ENCODE peak calls at places on chromosomes 13 and 19, in four cellular contexts. N is astrocyte, L is SK-N-MC, M is GM23338. X is an unnamed sample.

GRCh38 chr13:74288361-74288911 is 154.2 kb upstream of the KLF12 start:
- DNase-seq in N (peak; percentile 20), L (no peak), M (peak; percentile 46), X (no peak)

GRCh38 chr13:20702945-20703784 is at the start of gene IL17D:
- DNase-seq in N (no peak), L (no peak), M (peak; percentile 48), X (no peak)

GRCh38 chr13:114151031-114151430 is 18.6 kb upstream of the RASA3 start:
- DNase-seq in N (no peak), L (no peak), M (no peak), X (no peak)

GRCh38 chr13:73677041-73677589 is 457.1 kb downstream of the KLF12 start:
- DNase-seq in N (peak; percentile 80), L (peak; percentile 51), M (no peak), X (no peak)

GRCh38 chr19:616732-617526 is 16.4 kb downstream of the POLRMT start:
- DNase-seq in N (no peak), L (no peak), M (no peak), X (no peak)

GRCh38 chr13:52599853-52600603 is 42.2 kb upstream of the HNRNPA1L2 start:
- DNase-seq in N (peak; percentile 18), L (no peak), M (peak; percentile 75), X (no peak)

GRCh38 chr13:50631041-50631440 is 212.5 kb downstream of the DLEU7 start:
- DNase-seq in N (no peak), L (no peak), M (no peak), X (no peak)

GRCh38 chr13:114019367-114019766 is 45.5 kb upstream of the C13orf46 start:
- DNase-seq in N (no peak), L (no peak), M (peak; percentile 47), X (no peak)

GRCh38 chr13:108272333-108272732 is 2.8 kb downstream of the TNFSF13B start:
- DNase-seq in N (no peak), L (no peak), M (no peak), X (no peak)

GRCh38 chr13:66210677-66211076 is 1019.5 kb downstream of the PCDH9 start:
- DNase-seq in N (peak; percentile 98), L (no peak), M (no peak), X (no peak)

GRCh38 chr13:32208860-32209259 is 106.3 kb downstream of the ZAR1L start:
- DNase-seq in N (no peak), L (no peak), M (no peak), X (no peak)

GRCh38 chr19:7550987-7551761 is 15.7 kb downstream of the PNPLA6 start:
- DNase-seq in N (no peak), L (no peak), M (peak; percentile 100), X (peak; percentile 77)

GRCh38 chr19:48962029-48962848 is 2.9 kb upstream of the FTL start:
- DNase-seq in N (no peak), L (no peak), M (peak; percentile 59), X (no peak)

GRCh38 chr13:95536629-95537241 is 15.8 kb upstream of the CLDN10 start:
- DNase-seq in N (no peak), L (peak; percentile 8), M (peak; percentile 45), X (no peak)

GRCh38 chr13:40798380-40798779 is 9.0 kb downstream of the SLC25A15 start:
- DNase-seq in N (no peak), L (no peak), M (no peak), X (no peak)

GRCh38 chr19:47479701-47480503 is 4.1 kb downstream of the KPTN start:
- DNase-seq in N (no peak), L (no peak), M (peak; percentile 87), X (no peak)

GRCh38 chr19:46745521-46746280 is at the start of gene FKRP:
- DNase-seq in N (no peak), L (no peak), M (peak; percentile 56), X (no peak)

GRCh38 chr13:112510002-112510780 is 77.8 kb downstream of the TUBGCP3 start:
- DNase-seq in N (peak; percentile 58), L (no peak), M (peak; percentile 95), X (peak; percentile 18)

GRCh38 chr19:55345818-55346724 is 6.4 kb downstream of the KMT5C start:
- DNase-seq in N (no peak), L (no peak), M (no peak), X (peak; percentile 61)

GRCh38 chr19:55196803-55197202 is 12.5 kb downstream of the PTPRH start:
- DNase-seq in N (no peak), L (no peak), M (peak; percentile 67), X (no peak)

GRCh38 chr19:4732680-4733114 is 9.1 kb upstream of the DPP9 start:
- DNase-seq in N (no peak), L (no peak), M (peak; percentile 91), X (peak; percentile 60)

GRCh38 chr19:49315111-49315510 is 9.9 kb downstream of the SLC6A16 start:
- DNase-seq in N (no peak), L (no peak), M (no peak), X (no peak)

GRCh38 chr19:46990998-46991676 is 28.5 kb upstream of the NPAS1 start:
- DNase-seq in N (peak; percentile 52), L (peak; percentile 80), M (peak; percentile 97), X (peak; percentile 94)

GRCh38 chr13:32385369-32385768 is 42.6 kb downstream of the N4BP2L1 start:
- DNase-seq in N (no peak), L (no peak), M (no peak), X (no peak)

GRCh38 chr19:12800873-12801465 is 631 bp downstream of the PRDX2 start:
- DNase-seq in N (no peak), L (no peak), M (peak; percentile 69), X (peak; percentile 76)

GRCh38 chr19:33639034-33639681 is 17.4 kb downstream of the CHST8 start:
- DNase-seq in N (no peak), L (no peak), M (no peak), X (no peak)

GRCh38 chr19:27776524-27776923 is 1436.4 kb downstream of the UQCRFS1 start:
- DNase-seq in N (no peak), L (no peak), M (no peak), X (no peak)

GRCh38 chr13:64704121-64704520 is 2526.0 kb downstream of the PCDH9 start:
- DNase-seq in N (no peak), L (no peak), M (no peak), X (no peak)

GRCh38 chr13:40974460-40975407 is 44.4 kb downstream of the ELF1 start:
- DNase-seq in N (peak; percentile 40), L (no peak), M (peak; percentile 78), X (peak; percentile 30)

GRCh38 chr13:43664700-43665191 is 122.0 kb downstream of the ENOX1 start:
- DNase-seq in N (peak; percentile 57), L (no peak), M (peak; percentile 21), X (peak; percentile 4)

GRCh38 chr19:40266111-40266510 is 19.0 kb downstream of the AKT2 start:
- DNase-seq in N (no peak), L (no peak), M (no peak), X (peak; percentile 65)
- H3K27ac ChIP-seq in N (no peak overlapping the region), L (no peak overlapping the region), M (no peak overlapping the region), X (peak overlapping the region; percentile 57)

GRCh38 chr13:91764527-91764926 is 366.1 kb downstream of the GPC5 start:
- DNase-seq in N (no peak), L (no peak), M (no peak), X (no peak)
- H3K36me3 ChIP-seq in N (no peaks in the 10 kb centered on the region), L (no peaks in the 10 kb centered on the region), M (no peaks in the 10 kb centered on the region), X (no peaks in the 10 kb centered on the region)

DNA sequence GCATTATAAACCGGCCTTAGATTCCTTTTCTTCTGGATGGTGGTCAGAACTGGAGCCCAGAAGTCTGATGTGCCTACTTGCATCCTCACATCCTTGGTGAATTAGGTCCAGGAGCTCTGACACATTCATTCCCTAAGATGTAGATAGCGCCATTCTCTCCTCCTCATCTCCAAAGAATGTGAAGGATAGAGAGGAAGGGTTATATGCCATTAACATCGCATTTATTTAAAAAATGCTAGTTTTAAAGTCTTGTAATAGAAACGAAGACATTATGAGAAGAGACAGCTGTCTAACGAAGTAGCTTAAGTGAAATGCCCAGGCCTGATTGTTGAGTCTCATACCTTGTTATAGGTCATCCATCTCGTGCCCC is 9.7 kb downstream of the MBNL2 start:
- DNase-seq in N (peak; percentile 79), L (no peak), M (no peak), X (no peak)
- H3K27ac ChIP-seq in N (peak overlapping the region; percentile 40), L (no peak overlapping the region), M (no peak overlapping the region), X (no peak overlapping the region)

GRCh38 chr19:41263850-41264580 is at the start of gene HNRNPUL1:
- DNase-seq in N (peak; percentile 100), L (peak; percentile 100), M (peak; percentile 100), X (peak; percentile 100)

GRCh38 chr19:41261474-41262190 is 2.5 kb upstream of the HNRNPUL1 start:
- DNase-seq in N (no peak), L (no peak), M (no peak), X (peak; percentile 12)

GRCh38 chr19:41263042-41263849 is 926 bp upstream of the HNRNPUL1 start:
- DNase-seq in N (peak; percentile 81), L (no peak), M (peak; percentile 33), X (peak; percentile 90)

GRCh38 chr19:41265376-41266153 is 1.4 kb downstream of the HNRNPUL1 start:
- DNase-seq in N (peak; percentile 13), L (no peak), M (peak; percentile 11), X (peak; percentile 35)

DNA sequence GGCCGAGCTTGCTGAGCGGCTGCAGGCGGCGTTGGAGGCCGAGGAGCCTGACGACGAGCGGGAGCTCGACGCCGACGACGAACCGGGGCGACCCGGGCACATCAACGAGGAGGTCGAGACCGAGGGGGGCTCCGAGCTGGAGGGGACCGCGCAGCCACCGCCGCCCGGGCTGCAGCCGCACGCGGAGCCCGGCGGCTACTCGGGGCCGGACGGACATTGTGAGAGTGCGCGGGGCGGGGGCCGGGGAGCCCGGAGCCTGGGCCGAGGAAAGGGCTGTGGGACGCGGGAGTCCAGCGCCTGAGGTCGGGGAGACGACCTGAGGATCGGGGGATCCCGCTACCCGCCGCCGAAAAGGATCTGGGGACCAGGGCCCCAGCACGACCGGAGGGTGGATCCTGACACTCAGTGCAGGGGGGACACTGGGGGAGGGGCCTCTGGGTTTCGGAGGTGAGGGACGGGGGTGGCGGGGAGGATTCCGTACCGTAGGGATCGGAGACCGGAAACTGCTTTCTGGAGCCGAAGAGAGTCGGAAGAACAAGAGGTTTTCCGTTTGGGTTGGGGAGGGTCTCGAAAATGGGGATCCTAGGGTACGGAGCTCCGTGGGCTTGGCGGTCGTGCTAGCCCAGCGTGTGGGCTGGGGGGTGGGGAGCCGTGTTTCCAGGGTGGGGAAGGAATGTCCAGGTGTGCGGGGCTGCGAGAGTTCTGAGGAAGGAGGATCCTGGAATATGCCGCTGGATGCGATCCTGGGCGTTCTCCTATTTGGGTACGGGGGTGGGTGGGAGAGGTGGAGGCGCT is 606 bp downstream of the HNRNPUL1 start:
- DNase-seq in N (peak; percentile 8), L (no peak), M (peak; percentile 84), X (peak; percentile 68)
- H3K36me3 ChIP-seq in N (peaks cover 35% of the 10 kb centered on the region), L (peaks cover 32% of the 10 kb centered on the region), M (peaks cover 20% of the 10 kb centered on the region), X (no peaks in the 10 kb centered on the region)

X was measured in adrenal gland.